ENCODE peak calls at places on chromosomes 16 and 17, in eight cellular contexts. K is fibroblast of lung; Z is hypothalamus; V is hepatocyte; Y is ovary; F is prostate gland; E is cardiac fibroblast; O is activated CD8-positive, alpha-beta memory T cell treated with anti-CD3 and anti-CD28 coated beads, Interleukin-2, amount 50 U/mL, for 4 hours. Q is an unnamed sample.

GRCh38 chr17:15436399-15437369 is 30.7 kb downstream of the CDRT4 start:
- DNase-seq in K (peak; percentile 86), Z (peak; percentile 11), V (peak; percentile 68), Y (peak; percentile 75), F (no peak), E (peak; percentile 82), O (peak; percentile 18), Q (no peak)

GRCh38 chr17:75517277-75517865 is 1.0 kb downstream of the TSEN54 start:
- DNase-seq in K (no peak), Z (no peak), V (no peak), Y (no peak), F (no peak), E (no peak), O (no peak), Q (no peak)

GRCh38 chr16:68993885-68994284 is 111.6 kb upstream of the HAS3 start:
- DNase-seq in K (peak; percentile 86), Z (no peak), V (peak; percentile 23), Y (no peak), F (no peak), E (peak; percentile 87), O (no peak), Q (peak; percentile 91)

GRCh38 chr16:88854306-88855111 is 2.2 kb downstream of the GALNS start:
- DNase-seq in K (no peak), Z (no peak), V (no peak), Y (peak; percentile 34), F (no peak), E (no peak), O (peak; percentile 36), Q (no peak)

GRCh38 chr17:81846743-81847689 is 12.2 kb upstream of the PPP1R27 start:
- DNase-seq in K (no peak), Z (no peak), V (no peak), Y (no peak), F (no peak), E (no peak), O (no peak), Q (no peak)

GRCh38 chr16:29915590-29916247 is 10.3 kb downstream of the KCTD13 start:
- DNase-seq in K (no peak), Z (no peak), V (no peak), Y (no peak), F (no peak), E (peak; percentile 22), O (no peak), Q (no peak)

GRCh38 chr17:77516902-77517301 is 376.1 kb downstream of the SEC14L1 start:
- DNase-seq in K (peak; percentile 50), Z (no peak), V (no peak), Y (no peak), F (no peak), E (peak; percentile 28), O (no peak), Q (peak; percentile 83)

GRCh38 chr16:3642397-3643094 is 11.9 kb upstream of the DNASE1 start:
- DNase-seq in K (no peak), Z (no peak), V (peak; percentile 88), Y (no peak), F (peak; percentile 85), E (peak; percentile 51), O (no peak), Q (no peak)